ENCODE peak calls at places on chromosomes 16 and 17, in five cellular contexts. K is neural progenitor cell, I is HepG2, F is PC-9, E is fibroblast of lung. J is an unnamed sample.

GRCh38 chr17:77769762-77770161 is 188.7 kb upstream of the TNRC6C start:
- DNase-seq in E (no peak), K (no peak), F (no peak), I (no peak), J (no peak)

GRCh38 chr17:39208136-39208535 is 8.1 kb downstream of the RPL19 start:
- DNase-seq in F (no peak), I (no peak), K (no peak), E (no peak), J (no peak)

GRCh38 chr16:89670496-89671431 is 13.1 kb downstream of the SPATA33 start:
- DNase-seq in I (peak), F (no peak), K (no peak), E (peak), J (no peak)

GRCh38 chr16:4910828-4911227 is 26.1 kb downstream of the PPL start:
- DNase-seq in F (no peak), E (no peak), I (no peak), K (no peak), J (no peak)

GRCh38 chr17:14019186-14019956 is 49.9 kb upstream of the COX10 start:
- DNase-seq in E (peak), I (no peak), F (no peak), K (no peak), J (no peak)

GRCh38 chr16:70789927-70790447 is 11.0 kb downstream of the VAC14 start:
- DNase-seq in E (no peak), F (no peak), I (no peak), K (no peak), J (no peak)

GRCh38 chr17:74797824-74798223 is 21.7 kb upstream of the NAT9 start:
- DNase-seq in E (no peak), K (no peak), I (no peak), F (no peak), J (no peak)

GRCh38 chr17:59826741-59827453 is 65.8 kb downstream of the TUBD1 start:
- DNase-seq in F (no peak), K (no peak), I (no peak), E (no peak), J (no peak)

GRCh38 chr17:56917559-56918296 is 3.9 kb upstream of the TRIM25 start:
- DNase-seq in K (no peak), I (no peak), F (no peak), E (no peak), J (no peak)

GRCh38 chr17:42508426-42509164 is 27.4 kb upstream of the NAGLU start:
- DNase-seq in K (no peak), I (no peak), F (no peak), E (no peak), J (no peak)

GRCh38 chr16:285146-286055 is 2.4 kb downstream of the PDIA2 start:
- DNase-seq in F (no peak), E (no peak), I (no peak), K (no peak), J (no peak)

GRCh38 chr17:20934288-20934687 is 108.5 kb downstream of the USP22 start:
- DNase-seq in E (peak), I (no peak), K (no peak), F (no peak), J (no peak)

GRCh38 chr17:75676461-75676860 is 9.3 kb downstream of the SAP30BP start:
- DNase-seq in E (no peak), K (no peak), I (no peak), F (no peak), J (no peak)

GRCh38 chr17:17525956-17526355 is 29.8 kb upstream of the RASD1 start:
- DNase-seq in I (no peak), K (no peak), E (no peak), F (no peak), J (no peak)

DNA sequence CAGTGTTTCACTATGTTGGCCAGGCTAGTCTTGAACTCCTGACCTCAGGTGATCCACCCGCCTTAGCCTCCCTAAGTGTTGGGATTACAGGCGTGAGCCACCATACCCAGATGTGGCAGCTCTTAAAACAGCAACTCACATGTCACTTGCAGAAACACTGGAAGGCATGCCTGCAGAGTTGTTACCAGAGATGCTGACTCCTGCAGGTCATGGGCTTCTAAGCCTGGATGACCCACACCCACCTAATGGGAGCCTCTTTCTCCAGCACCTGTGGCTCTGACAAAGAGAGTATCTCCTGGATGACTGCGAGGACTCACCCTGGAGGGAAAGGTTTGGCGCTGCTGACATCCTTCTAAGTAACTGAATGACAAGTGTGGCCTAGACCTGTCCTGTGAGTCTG is 11.2 kb upstream of the RFWD3 start:
- DNase-seq in E (no peak), F (no peak), K (no peak), I (no peak), J (no peak)
- TF ChIP-seq EZH2 in E (no peak), F (no peak), K (no peak), I (no peak), J (no peak)

GRCh38 chr17:8110456-8110804 is 7.9 kb downstream of the ALOXE3 start:
- DNase-seq in F (no peak), I (no peak), E (no peak), K (no peak), J (no peak)
- H3K4me3 ChIP-seq in F (no peak), I (no peak), E (no peak), K (peak), J (no peak)

GRCh38 chr16:13552960-13553257 is 367.0 kb upstream of the ERCC4 start:
- DNase-seq in K (no peak), F (no peak), E (no peak), I (no peak), J (no peak)
- TF ChIP-seq EZH2 in K (no peak), F (no peak), E (no peak), I (no peak), J (no peak)

DNA sequence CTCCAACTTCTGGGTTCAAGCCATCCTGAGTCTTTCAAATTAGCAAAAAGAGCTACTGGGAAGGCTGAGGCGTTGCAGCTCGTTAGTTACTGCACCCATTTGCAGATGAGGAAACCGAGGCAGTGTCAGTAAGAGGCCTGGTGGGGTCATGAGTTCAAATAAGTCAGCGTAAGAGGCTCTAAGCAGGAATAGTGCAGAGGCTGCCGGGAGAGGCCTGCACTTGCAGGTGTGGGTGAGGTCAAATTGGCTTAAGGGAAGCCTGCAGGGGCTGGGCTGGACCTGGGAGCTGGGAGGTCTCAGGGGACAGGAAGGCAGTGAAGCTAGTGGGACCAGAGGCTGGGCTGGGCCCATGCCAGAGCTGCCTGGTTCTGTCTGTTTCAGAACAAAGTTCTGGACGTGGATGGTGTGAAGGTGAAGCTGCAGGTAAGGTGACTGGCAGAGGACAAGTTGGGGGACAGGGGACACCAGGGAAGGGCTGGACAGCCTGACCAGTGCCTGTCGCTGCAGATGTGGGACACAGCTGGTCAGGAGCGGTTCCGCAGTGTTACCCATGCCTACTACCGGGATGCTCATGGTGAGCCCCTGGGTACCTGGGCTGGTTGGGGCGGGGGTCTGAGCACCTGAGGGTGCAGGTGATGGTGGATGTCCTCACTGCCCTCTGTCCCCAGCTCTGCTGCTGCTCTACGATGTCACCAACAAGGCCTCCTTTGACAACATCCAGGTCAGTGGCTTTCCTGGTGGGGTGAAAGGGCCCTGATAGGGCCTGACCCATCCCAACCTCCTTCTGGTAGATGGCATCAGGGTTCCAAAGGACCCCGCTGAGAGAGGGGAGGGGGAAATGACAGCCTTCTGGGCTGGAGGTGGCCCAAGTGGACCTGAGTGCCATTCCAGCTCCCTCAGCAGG is 3.0 kb downstream of the RAB26 start:
- DNase-seq in F (no peak), I (no peak), K (no peak), E (no peak), J (no peak)
- H3K4me3 ChIP-seq in F (peak), I (no peak), K (no peak), E (peak), J (no peak)

GRCh38 chr16:58501242-58502131 is 1.5 kb downstream of the NDRG4 start:
- DNase-seq in E (peak), F (no peak), I (peak), K (peak), J (peak)
- TF ChIP-seq EZH2 in E (peak), F (no peak), I (no peak), K (no peak), J (no peak)

DNA sequence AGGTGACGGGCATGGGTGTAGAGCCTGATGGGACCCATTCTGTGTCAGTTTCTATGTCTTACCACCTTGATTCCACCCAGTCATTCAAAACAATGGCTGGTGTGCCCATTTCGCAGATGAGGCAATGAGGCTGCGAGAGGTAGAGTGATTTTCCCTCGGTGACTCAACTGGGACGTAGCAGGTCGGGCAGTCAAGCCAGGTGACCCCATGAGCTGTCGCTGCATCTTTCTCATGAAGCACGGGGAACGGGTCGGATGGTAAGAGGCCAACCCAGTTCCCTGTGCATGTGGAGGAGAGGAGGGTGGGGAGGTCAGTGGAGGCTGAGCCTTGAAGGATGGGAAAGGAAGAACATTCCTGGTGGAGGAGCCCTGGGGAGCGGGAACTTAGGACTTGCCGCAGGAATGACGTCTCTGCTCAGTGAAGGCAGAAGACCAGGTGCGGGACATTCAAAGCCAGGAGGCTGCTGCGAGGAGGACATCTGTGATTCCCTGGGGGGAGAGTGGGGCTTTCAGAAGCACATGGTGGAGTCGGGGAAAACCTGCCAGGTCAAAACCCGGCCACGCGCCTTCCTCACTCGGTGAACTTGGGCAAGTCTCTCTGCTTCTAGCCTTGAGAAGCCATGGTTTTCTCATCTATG is 1.1 kb downstream of the IL21R start:
- DNase-seq in E (no peak), K (no peak), I (no peak), F (no peak), J (no peak)
- H3K4me3 ChIP-seq in E (no peak), K (no peak), I (no peak), F (no peak), J (no peak)

GRCh38 chr17:79205688-79206205 is 131.1 kb downstream of the ENGASE start:
- DNase-seq in E (no peak), F (no peak), K (no peak), I (no peak), J (no peak)
- TF ChIP-seq EZH2 in E (no peak), F (no peak), K (no peak), I (no peak), J (no peak)